ENCODE peak calls at places on chromosomes 13 and 19, in ten cellular contexts. I is fibroblast of lung, Q is immature natural killer cell, R is right cardiac atrium, T is iris pigment epithelial cell, C is midbrain, A is GM18507, Z is GM03348, E is GOT3, H is anterior cingulate cortex. G is an unnamed sample.
A peak's percentile ranks its signal among the peaks of the same experiment; 100 is the strongest.

GRCh38 chr19:44600466-44600865 is 12.9 kb upstream of the IGSF23 start:
- DNase-seq in A (no peak), H (no peak), Z (no peak), T (no peak), R (no peak), I (no peak), C (no peak), Q (no peak), E (no peak), G (no peak)

GRCh38 chr13:61146158-61146557 is 269.5 kb downstream of the PCDH20 start:
- DNase-seq in H (no peak), A (no peak), T (no peak), C (no peak), Q (no peak), Z (no peak), E (no peak), R (no peak), I (no peak), G (no peak)

GRCh38 chr13:30829788-30830637 is 76.1 kb upstream of the MEDAG start:
- DNase-seq in Q (no peak), Z (no peak), A (no peak), E (no peak), T (no peak), C (no peak), H (no peak), R (no peak), I (peak; percentile 61), G (no peak)

GRCh38 chr13:26837997-26838396 is 77.4 kb upstream of the GPR12 start:
- DNase-seq in H (no peak), T (no peak), I (no peak), Z (no peak), A (no peak), C (no peak), E (no peak), R (no peak), Q (no peak), G (no peak)

GRCh38 chr19:14085309-14085995 is at the start of gene C19orf67:
- DNase-seq in Q (no peak), Z (no peak), T (no peak), C (no peak), H (no peak), R (no peak), A (no peak), E (no peak), I (no peak), G (no peak)

GRCh38 chr13:46295531-46296464 is 84.1 kb downstream of the LRRC63 start:
- DNase-seq in C (peak; percentile 2), H (no peak), I (peak; percentile 96), E (no peak), Q (peak; percentile 92), T (peak; percentile 91), A (no peak), Z (peak; percentile 75), R (peak; percentile 51), G (peak; percentile 44)

GRCh38 chr13:66586489-66586888 is 643.6 kb downstream of the PCDH9 start:
- DNase-seq in Q (no peak), T (peak; percentile 23), C (no peak), A (no peak), H (no peak), E (no peak), Z (no peak), R (no peak), I (peak; percentile 47), G (no peak)

GRCh38 chr19:3969435-3970312 is 1.2 kb downstream of the DAPK3 start:
- DNase-seq in Z (peak; percentile 60), H (no peak), C (no peak), Q (no peak), A (no peak), I (peak; percentile 91), R (no peak), E (peak; percentile 52), T (peak; percentile 84), G (peak; percentile 51)

GRCh38 chr19:56393119-56394012 is at the start of gene ZNF582:
- DNase-seq in H (peak; percentile 93), Z (peak; percentile 95), R (peak; percentile 99), I (peak; percentile 96), A (peak; percentile 56), T (peak; percentile 98), Q (peak; percentile 93), C (peak; percentile 95), E (peak; percentile 15), G (peak; percentile 99)

GRCh38 chr19:17848598-17849292 is 963 bp upstream of the JAK3 start:
- DNase-seq in I (no peak), E (no peak), Q (no peak), H (no peak), Z (no peak), A (no peak), C (no peak), R (no peak), T (no peak), G (no peak)

GRCh38 chr13:99366075-99366987 is 59.1 kb upstream of the GPR183 start:
- DNase-seq in E (no peak), C (no peak), A (no peak), T (no peak), H (no peak), I (no peak), Z (no peak), Q (no peak), R (no peak), G (no peak)

GRCh38 chr19:4619668-4620294 is 19.5 kb upstream of the TNFAIP8L1 start:
- DNase-seq in Q (no peak), A (no peak), Z (no peak), R (no peak), C (no peak), E (no peak), T (no peak), H (no peak), I (no peak), G (no peak)

GRCh38 chr19:397941-398706 is 10.8 kb downstream of the C2CD4C start:
- DNase-seq in A (no peak), H (no peak), C (no peak), R (no peak), I (no peak), Z (no peak), T (no peak), Q (no peak), E (no peak), G (peak; percentile 25)

GRCh38 chr19:4374451-4375163 is 25.7 kb downstream of the SH3GL1 start:
- DNase-seq in Q (no peak), Z (peak; percentile 93), T (peak; percentile 76), H (no peak), E (peak; percentile 44), R (peak; percentile 94), A (no peak), C (no peak), I (peak; percentile 86), G (peak; percentile 92)

GRCh38 chr19:1082165-1082927 is 12.8 kb downstream of the POLR2E start:
- DNase-seq in E (no peak), T (peak; percentile 53), Q (no peak), H (no peak), I (peak; percentile 18), Z (peak; percentile 67), R (peak; percentile 72), A (no peak), C (no peak), G (peak; percentile 68)

GRCh38 chr19:36140289-36141038 is 598 bp downstream of the CAPNS1 start:
- DNase-seq in C (peak; percentile 70), Z (peak; percentile 64), H (peak; percentile 45), T (peak; percentile 72), E (no peak), Q (no peak), R (peak; percentile 70), I (peak; percentile 75), A (no peak), G (no peak)

GRCh38 chr13:42525035-42525504 is 48.9 kb upstream of the TNFSF11 start:
- DNase-seq in Q (no peak), T (peak; percentile 87), A (no peak), H (no peak), Z (no peak), E (no peak), I (peak; percentile 39), C (no peak), R (no peak), G (no peak)

GRCh38 chr19:31274964-31275319 is 74.3 kb downstream of the TSHZ3 start:
- DNase-seq in T (no peak), R (no peak), A (no peak), Z (no peak), H (no peak), E (no peak), I (no peak), C (no peak), Q (no peak), G (no peak)

GRCh38 chr13:99151516-99151915 is 49.1 kb upstream of the UBAC2 start:
- DNase-seq in H (no peak), E (no peak), I (peak; percentile 83), A (no peak), R (no peak), T (peak; percentile 86), Q (no peak), C (no peak), Z (peak; percentile 55), G (no peak)

GRCh38 chr13:22961835-22962537 is 218.8 kb upstream of the SGCG start:
- DNase-seq in E (no peak), R (no peak), Q (no peak), C (no peak), A (no peak), I (no peak), T (no peak), H (no peak), Z (no peak), G (no peak)

GRCh38 chr19:29524201-29524911 is 1.4 kb upstream of the VSTM2B start:
- DNase-seq in A (no peak), C (peak; percentile 44), I (no peak), Z (no peak), E (no peak), H (peak; percentile 38), Q (no peak), R (no peak), T (no peak), G (no peak)

GRCh38 chr19:4908781-4909171 is 525 bp upstream of the UHRF1 start:
- DNase-seq in C (no peak), I (no peak), H (no peak), Q (no peak), E (no peak), A (no peak), Z (no peak), R (no peak), T (no peak), G (no peak)

GRCh38 chr19:50870417-50871089 is 2.7 kb upstream of the KLK2 start:
- DNase-seq in C (no peak), Z (no peak), E (no peak), H (no peak), Q (no peak), R (no peak), I (no peak), T (no peak), A (no peak), G (no peak)

GRCh38 chr19:2462635-2463421 is 6.1 kb upstream of the LMNB2 start:
- DNase-seq in I (peak; percentile 99), Z (peak; percentile 91), E (peak; percentile 81), Q (no peak), R (peak; percentile 96), H (peak; percentile 51), A (no peak), C (peak; percentile 85), T (peak; percentile 97), G (peak; percentile 89)

GRCh38 chr19:29724102-29724641 is 9.1 kb upstream of the C19orf12 start:
- DNase-seq in Z (peak; percentile 19), T (peak; percentile 40), C (no peak), H (peak; percentile 5), E (no peak), R (no peak), Q (no peak), A (no peak), I (peak; percentile 32), G (no peak)

GRCh38 chr19:788821-789472 is 8.3 kb upstream of the PTBP1 start:
- DNase-seq in Q (no peak), Z (no peak), R (no peak), I (no peak), E (no peak), C (no peak), A (no peak), H (no peak), T (no peak), G (no peak)

GRCh38 chr13:26660761-26661160 is 99.8 kb downstream of the GPR12 start:
- DNase-seq in T (no peak), E (no peak), C (no peak), A (no peak), Z (no peak), Q (no peak), H (no peak), R (no peak), I (no peak), G (no peak)

GRCh38 chr13:27341616-27342015 is 71.0 kb downstream of the RASL11A start:
- DNase-seq in A (no peak), E (no peak), C (no peak), I (no peak), Q (no peak), Z (no peak), T (no peak), H (no peak), R (no peak), G (no peak)

G was measured in Right ventricle myocardium inferior.